ENCODE peak calls at places on chromosomes 13 and 19, in seven cellular contexts. V is neural progenitor cell, X is cardiac muscle cell, P is fibroblast of mammary gland, U is B cell, Z is Caco-2, J is heart right ventricle. A is an unnamed sample.

GRCh38 chr19:3029070-3029923 is at the start of gene TLE2:
- DNase-seq in U (peak; percentile 90), P (no peak), J (no peak), X (no peak), Z (no peak), V (peak; percentile 31), A (no peak)

GRCh38 chr19:44142014-44142523 is 715 bp downstream of the ZNF234 start:
- DNase-seq in Z (no peak), P (peak; percentile 45), X (peak; percentile 43), U (no peak), V (peak; percentile 18), J (peak; percentile 7), A (peak; percentile 7)

GRCh38 chr19:50724522-50725217 is 1.5 kb downstream of the CLEC11A start:
- DNase-seq in U (peak; percentile 94), J (peak; percentile 98), V (peak; percentile 99), Z (peak; percentile 95), X (peak; percentile 100), P (peak; percentile 99), A (peak; percentile 100)

GRCh38 chr13:94656766-94657165 is 55.1 kb downstream of the GPR180 start:
- DNase-seq in X (peak; percentile 75), J (no peak), Z (no peak), U (no peak), P (peak; percentile 97), V (no peak), A (no peak)

GRCh38 chr13:28347456-28348371 is 147.2 kb downstream of the FLT1 start:
- DNase-seq in U (no peak), J (no peak), V (no peak), P (peak; percentile 38), X (no peak), Z (no peak), A (no peak)

GRCh38 chr13:84574851-84575250 is 692.6 kb upstream of the SLITRK1 start:
- DNase-seq in Z (no peak), P (peak; percentile 33), V (no peak), X (peak; percentile 27), U (no peak), J (no peak), A (no peak)

GRCh38 chr13:109672545-109672944 is 113.8 kb downstream of the IRS2 start:
- DNase-seq in P (no peak), X (no peak), Z (no peak), J (no peak), U (no peak), V (peak; percentile 80), A (no peak)

GRCh38 chr19:18051887-18052286 is 34.8 kb downstream of the IL12RB1 start:
- DNase-seq in Z (no peak), J (peak; percentile 55), X (peak; percentile 21), V (no peak), U (no peak), P (no peak), A (no peak)

GRCh38 chr13:41652735-41653361 is 195.5 kb downstream of the RGCC start:
- DNase-seq in X (peak; percentile 76), J (peak; percentile 42), U (peak; percentile 19), Z (peak; percentile 63), P (peak; percentile 80), V (peak; percentile 33), A (peak; percentile 34)

GRCh38 chr13:41651413-41652068 is 194.2 kb downstream of the RGCC start:
- DNase-seq in P (no peak), J (no peak), X (peak; percentile 19), Z (no peak), U (no peak), V (no peak), A (no peak)

GRCh38 chr13:41650706-41651105 is 193.4 kb downstream of the RGCC start:
- DNase-seq in J (no peak), X (no peak), P (no peak), Z (no peak), U (no peak), V (no peak), A (no peak)

GRCh38 chr13:41648314-41648935 is 191.1 kb downstream of the RGCC start:
- DNase-seq in P (no peak), J (no peak), X (peak; percentile 62), Z (peak; percentile 75), V (no peak), U (no peak), A (no peak)

DNA sequence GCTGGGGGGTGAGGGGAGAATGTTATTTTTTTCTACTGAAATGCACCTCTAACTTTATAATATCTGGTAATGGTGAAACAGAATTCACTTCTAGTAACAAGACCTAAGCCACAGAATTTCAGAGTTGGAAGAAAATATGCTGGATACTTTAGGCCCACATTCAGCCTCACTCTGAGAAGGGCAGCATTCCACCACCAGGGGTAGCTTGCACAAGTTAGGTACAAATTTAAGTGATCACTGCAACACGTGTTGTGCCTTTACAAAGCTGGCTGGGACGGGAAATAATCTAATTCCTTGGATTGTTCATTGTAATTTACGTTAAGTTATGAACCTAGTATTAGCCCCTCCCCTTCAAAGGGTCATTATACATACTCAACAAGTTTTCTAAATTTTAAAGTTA is 192.3 kb downstream of the RGCC start:
- DNase-seq in X (peak; percentile 46), U (no peak), P (peak; percentile 28), V (peak; percentile 46), Z (peak; percentile 45), J (no peak), A (no peak)
- TF ChIP-seq CTCF in X (peak; percentile 40), U (no peak), P (peak; percentile 43), V (peak; percentile 59), Z (peak; percentile 47), J (peak; percentile 26), A (no peak)

GRCh38 chr13:78802912-78803311 is 144.0 kb upstream of the OBI1 start:
- DNase-seq in J (no peak), P (no peak), U (no peak), X (no peak), Z (no peak), V (no peak), A (no peak)

DNA sequence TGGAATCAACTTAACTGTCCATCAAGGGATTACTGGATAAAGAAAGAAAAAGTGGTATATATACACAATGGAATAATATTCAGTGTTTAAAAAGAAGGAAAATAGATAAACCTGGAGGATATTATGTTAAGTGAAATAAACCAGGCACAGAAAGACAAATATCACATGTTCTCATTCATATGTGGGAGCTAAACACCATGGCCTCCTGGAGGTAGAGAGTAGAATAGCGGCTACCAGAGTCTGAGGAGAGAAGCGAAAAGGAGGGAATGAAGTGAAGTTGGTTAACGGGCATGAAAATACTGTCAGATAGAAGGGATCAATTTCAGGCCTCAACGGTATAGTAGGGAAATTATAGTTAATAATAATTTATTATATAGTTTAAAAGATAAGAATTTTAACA is 147.5 kb upstream of the OBI1 start:
- DNase-seq in P (no peak), J (no peak), V (peak; percentile 21), U (no peak), Z (peak; percentile 22), X (peak; percentile 1), A (no peak)
- TF ChIP-seq CTCF in P (peak; percentile 33), J (no peak), V (peak; percentile 53), U (peak; percentile 32), Z (peak; percentile 67), X (peak; percentile 21), A (no peak)

GRCh38 chr19:35046461-35046860 is 4.9 kb downstream of the HPN start:
- DNase-seq in V (no peak), X (no peak), U (peak; percentile 17), J (no peak), P (no peak), Z (no peak), A (no peak)

GRCh38 chr19:35042954-35043604 is 1.6 kb downstream of the HPN start:
- DNase-seq in U (no peak), X (no peak), P (no peak), Z (no peak), J (no peak), V (no peak), A (no peak)

GRCh38 chr19:35043906-35044305 is 2.4 kb downstream of the HPN start:
- DNase-seq in U (no peak), Z (no peak), X (no peak), V (no peak), P (no peak), J (no peak), A (no peak)

GRCh38 chr19:35044317-35045117 is 3.0 kb downstream of the HPN start:
- DNase-seq in Z (peak; percentile 68), U (peak; percentile 70), X (peak; percentile 66), V (peak; percentile 60), P (peak; percentile 57), J (peak; percentile 55), A (peak; percentile 82)

GRCh38 chr19:35045667-35046300 is 4.3 kb downstream of the HPN start:
- DNase-seq in J (no peak), X (peak; percentile 42), P (no peak), V (peak; percentile 55), Z (no peak), U (peak; percentile 77), A (no peak)
- TF ChIP-seq CTCF in J (peak; percentile 21), X (peak; percentile 39), P (peak; percentile 10), V (peak; percentile 43), Z (no peak), U (no peak), A (peak; percentile 40)

GRCh38 chr13:30810261-30810701 is 74.9 kb downstream of the ALOX5AP start:
- DNase-seq in J (no peak), P (no peak), V (no peak), U (no peak), X (no peak), Z (no peak), A (no peak)

GRCh38 chr13:30809787-30810186 is 74.4 kb downstream of the ALOX5AP start:
- DNase-seq in J (no peak), Z (no peak), V (no peak), P (no peak), X (no peak), U (no peak), A (no peak)

GRCh38 chr13:30807392-30807791 is 72.0 kb downstream of the ALOX5AP start:
- DNase-seq in Z (no peak), P (no peak), V (no peak), U (no peak), X (no peak), J (no peak), A (no peak)

GRCh38 chr13:30806784-30807183 is 71.4 kb downstream of the ALOX5AP start:
- DNase-seq in Z (no peak), U (no peak), X (peak; percentile 72), P (peak; percentile 86), J (no peak), V (no peak), A (no peak)

GRCh38 chr13:30808600-30808999 is 73.3 kb downstream of the ALOX5AP start:
- DNase-seq in X (no peak), V (no peak), Z (no peak), P (peak; percentile 43), U (no peak), J (no peak), A (no peak)
- TF ChIP-seq CTCF in X (no peak), V (no peak), Z (no peak), P (peak; percentile 3), U (no peak), J (no peak), A (no peak)